ENCODE peak calls at places on chromosomes 4 and X, in four cellular contexts. H is GM12878, N is A549, J is HepG2. L is an unnamed sample.
A peak's percentile ranks its signal among the peaks of the same experiment; 100 is the strongest.

GRCh38 chrX:38304010-38304409 is 23.3 kb downstream of the RPGR start:
- DNase-seq in H (no peak), N (no peak), J (peak; percentile 11), L (no peak)

GRCh38 chr4:150140774-150141400 is 62.6 kb downstream of the DCLK2 start:
- DNase-seq in H (no peak), N (no peak), J (no peak), L (no peak)

GRCh38 chr4:3851211-3851610 is 85.0 kb downstream of the ADRA2C start:
- DNase-seq in H (no peak), N (no peak), J (no peak), L (no peak)

GRCh38 chr4:145308598-145308997 is 128.2 kb upstream of the OTUD4 start:
- DNase-seq in H (peak; percentile 55), N (no peak), J (no peak), L (no peak)

GRCh38 chr4:26021417-26022345 is 107.7 kb downstream of the SMIM20 start:
- DNase-seq in H (no peak), N (peak; percentile 8), J (no peak), L (no peak)

GRCh38 chrX:129997081-129997480 is 14.6 kb downstream of the BCORL1 start:
- DNase-seq in H (no peak), N (no peak), J (no peak), L (no peak)

GRCh38 chrX:74063426-74064155 is 240.4 kb upstream of the ZCCHC13 start:
- DNase-seq in H (no peak), N (no peak), J (no peak), L (no peak)

GRCh38 chrX:10656214-10656613 is 35.8 kb upstream of the MID1 start:
- DNase-seq in H (no peak), N (no peak), J (no peak), L (no peak)

GRCh38 chr4:130238121-130238520 is 1142.2 kb downstream of the C4orf33 start:
- DNase-seq in H (no peak), N (no peak), J (no peak), L (no peak)

GRCh38 chrX:22063284-22063683 is 31.2 kb downstream of the PHEX start:
- DNase-seq in H (peak; percentile 64), N (no peak), J (no peak), L (no peak)

GRCh38 chr4:184536070-184536880 is 61.9 kb upstream of the IRF2 start:
- DNase-seq in H (no peak), N (no peak), J (no peak), L (no peak)

GRCh38 chrX:117768861-117769604 is 347.6 kb downstream of the KLHL13 start:
- DNase-seq in H (no peak), N (no peak), J (no peak), L (no peak)

GRCh38 chr4:19580090-19580489 is 671.6 kb upstream of the SLIT2 start:
- DNase-seq in H (no peak), N (no peak), J (no peak), L (no peak)

GRCh38 chrX:19991350-19991718 is 473 bp upstream of the BCLAF3 start:
- DNase-seq in H (no peak), N (no peak), J (no peak), L (no peak)

GRCh38 chrX:129058405-129058804 is 464.9 kb downstream of the SMARCA1 start:
- DNase-seq in H (no peak), N (no peak), J (peak; percentile 9), L (no peak)

GRCh38 chr4:149835280-149835679 is 19.6 kb upstream of the IQCM start:
- DNase-seq in H (no peak), N (no peak), J (no peak), L (no peak)

GRCh38 chr4:123088521-123088920 is 166.1 kb upstream of the NUDT6 start:
- DNase-seq in H (no peak), N (no peak), J (no peak), L (no peak)

GRCh38 chr4:38563703-38564490 is 100.1 kb upstream of the KLF3 start:
- DNase-seq in H (no peak), N (no peak), J (no peak), L (no peak)
- TF ChIP-seq PBX3 in H (no peak), N (no peak), J (no peak), L (no peak)

GRCh38 chr4:1540601-1541375 is 134.5 kb upstream of the NKX1-1 start:
- DNase-seq in H (no peak), N (no peak), J (no peak), L (no peak)
- TF ChIP-seq PBX3 in H (no peak), N (no peak), J (no peak), L (no peak)

GRCh38 chr4:181909368-181909767 is 333.8 kb upstream of the TENM3 start:
- DNase-seq in H (no peak), N (no peak), J (no peak), L (no peak)
- TF ChIP-seq PBX3 in H (no peak), N (no peak), J (no peak), L (no peak)

DNA sequence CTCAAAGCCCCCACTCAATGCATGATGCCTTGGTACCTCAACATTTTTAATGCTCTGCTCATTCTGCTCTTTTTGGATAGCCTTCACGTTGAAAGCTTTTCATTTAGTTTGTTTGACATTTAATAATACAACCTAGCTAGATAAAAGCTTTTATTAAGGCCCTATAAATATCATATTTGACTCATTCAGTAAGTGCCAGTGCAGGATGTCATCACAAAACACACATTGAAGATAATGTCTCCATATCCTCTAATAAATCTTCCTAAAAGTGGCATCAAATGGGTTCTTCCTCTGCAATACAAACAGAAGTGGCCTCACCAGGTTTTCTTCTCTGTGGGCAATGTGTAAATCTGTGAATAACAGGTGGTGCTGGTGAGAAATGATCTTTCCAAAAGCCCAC is 12.0 kb upstream of the PCYT1B start:
- DNase-seq in H (no peak), N (no peak), J (no peak), L (no peak)
- TF ChIP-seq PBX3 in H (no peak), N (no peak), J (no peak), L (no peak)

DNA sequence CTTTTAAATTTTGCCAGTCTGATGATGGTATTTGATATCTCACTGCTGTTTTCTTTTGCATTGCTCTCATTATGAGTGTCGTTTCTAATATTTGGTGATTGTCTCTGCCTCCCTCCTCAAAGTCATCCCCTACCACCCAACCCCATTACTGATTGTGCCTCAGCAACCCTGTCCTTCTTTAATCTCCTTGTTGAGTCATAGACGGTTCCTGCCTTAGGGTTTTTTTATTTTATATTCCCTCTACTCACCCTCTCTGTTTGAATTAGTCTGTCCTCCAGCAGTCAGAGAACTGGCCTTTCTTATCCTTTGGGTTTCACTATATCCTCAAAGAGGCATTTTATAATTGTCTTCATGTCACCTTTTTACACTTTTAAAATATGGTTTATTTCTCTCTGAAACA is 409.3 kb upstream of the CPEB2 start:
- DNase-seq in H (no peak), N (no peak), J (no peak), L (no peak)
- TF ChIP-seq PBX3 in H (no peak), N (no peak), J (no peak), L (no peak)

DNA sequence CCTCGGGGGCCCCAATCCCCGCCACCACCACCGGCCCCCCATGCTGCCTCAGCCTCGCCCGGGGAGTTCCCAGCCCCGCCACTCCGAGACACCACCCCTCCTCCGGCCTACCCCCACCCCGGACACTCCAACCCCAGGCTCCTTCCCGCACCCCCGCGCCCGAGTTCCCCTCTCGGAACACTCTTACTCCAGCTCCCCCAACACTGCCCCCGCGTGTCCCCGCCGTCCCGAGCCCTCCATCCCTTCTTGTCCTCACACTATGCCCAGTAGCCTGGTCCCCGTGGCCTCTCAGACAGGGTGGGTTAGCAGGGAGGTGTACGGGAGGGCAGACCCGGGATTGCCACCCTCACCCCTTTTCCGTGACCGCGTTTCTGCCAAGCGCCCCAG is 276.1 kb downstream of the BCOR start:
- DNase-seq in H (no peak), N (no peak), J (no peak), L (no peak)
- TF ChIP-seq PBX3 in H (no peak), N (no peak), J (no peak), L (no peak)

L was measured in SK-N-SH.